ENCODE peak calls at places on chromosomes 7 and 10, in eight cellular contexts. One of them, this sample, is unnamed.

GRCh38 chr10:24104895-24105294 is 104.0 kb upstream of the KIAA1217 start:
- DNase-seq in GM23248: no peak
- DNase-seq in endothelial cell of umbilical vein: no peak
- DNase-seq in HepG2: no peak
- DNase-seq in DND-41: no peak
- DNase-seq in astrocyte: no peak
- DNase-seq in GM12878: no peak
- DNase-seq in K562: no peak
- DNase-seq in this sample: no peak

GRCh38 chr7:158695726-158696452 is 8.7 kb downstream of the NCAPG2 start:
- DNase-seq in GM23248: peak
- DNase-seq in endothelial cell of umbilical vein: peak
- DNase-seq in HepG2: peak
- DNase-seq in DND-41: no peak
- DNase-seq in astrocyte: peak
- DNase-seq in GM12878: peak
- DNase-seq in K562: peak
- DNase-seq in this sample: no peak

GRCh38 chr7:91109200-91109599 is 155.0 kb upstream of the FZD1 start:
- DNase-seq in GM23248: no peak
- DNase-seq in endothelial cell of umbilical vein: no peak
- DNase-seq in HepG2: no peak
- DNase-seq in DND-41: no peak
- DNase-seq in astrocyte: no peak
- DNase-seq in GM12878: no peak
- DNase-seq in K562: no peak
- DNase-seq in this sample: no peak

GRCh38 chr10:124339951-124340760 is 78.6 kb downstream of the OAT start:
- DNase-seq in GM23248: peak
- DNase-seq in endothelial cell of umbilical vein: peak
- DNase-seq in HepG2: no peak
- DNase-seq in DND-41: no peak
- DNase-seq in astrocyte: peak
- DNase-seq in GM12878: no peak
- DNase-seq in K562: no peak
- DNase-seq in this sample: no peak

GRCh38 chr7:35714407-35714806 is 19.5 kb upstream of the HERPUD2 start:
- DNase-seq in GM23248: no peak
- DNase-seq in endothelial cell of umbilical vein: no peak
- DNase-seq in HepG2: no peak
- DNase-seq in DND-41: no peak
- DNase-seq in astrocyte: no peak
- DNase-seq in GM12878: no peak
- DNase-seq in K562: no peak
- DNase-seq in this sample: no peak

GRCh38 chr10:78358982-78359381 is 325.3 kb downstream of the RPS24 start:
- DNase-seq in GM23248: no peak
- DNase-seq in endothelial cell of umbilical vein: no peak
- DNase-seq in HepG2: no peak
- DNase-seq in DND-41: no peak
- DNase-seq in astrocyte: no peak
- DNase-seq in GM12878: no peak
- DNase-seq in K562: no peak
- DNase-seq in this sample: no peak

GRCh38 chr7:36303202-36304098 is 86.2 kb upstream of the ANLN start:
- DNase-seq in GM23248: peak
- DNase-seq in endothelial cell of umbilical vein: peak
- DNase-seq in HepG2: peak
- DNase-seq in DND-41: no peak
- DNase-seq in astrocyte: peak
- DNase-seq in GM12878: no peak
- DNase-seq in K562: no peak
- DNase-seq in this sample: peak

GRCh38 chr7:108109216-108109908 is 20.8 kb downstream of the LAMB4 start:
- DNase-seq in GM23248: peak
- DNase-seq in endothelial cell of umbilical vein: peak
- DNase-seq in HepG2: peak
- DNase-seq in DND-41: no peak
- DNase-seq in astrocyte: no peak
- DNase-seq in GM12878: no peak
- DNase-seq in K562: no peak
- DNase-seq in this sample: no peak

GRCh38 chr7:152000191-152000590 is 25.3 kb upstream of the GALNT11 start:
- DNase-seq in GM23248: peak
- DNase-seq in endothelial cell of umbilical vein: no peak
- DNase-seq in HepG2: no peak
- DNase-seq in DND-41: no peak
- DNase-seq in astrocyte: no peak
- DNase-seq in GM12878: no peak
- DNase-seq in K562: no peak
- DNase-seq in this sample: no peak

GRCh38 chr7:140697447-140698143 is 1.1 kb downstream of the NDUFB2 start:
- DNase-seq in GM23248: peak
- DNase-seq in endothelial cell of umbilical vein: no peak
- DNase-seq in HepG2: no peak
- DNase-seq in DND-41: no peak
- DNase-seq in astrocyte: peak
- DNase-seq in GM12878: no peak
- DNase-seq in K562: no peak
- DNase-seq in this sample: no peak

GRCh38 chr10:106086391-106086790 is 1078.1 kb downstream of the SORCS1 start:
- DNase-seq in GM23248: no peak
- DNase-seq in endothelial cell of umbilical vein: no peak
- DNase-seq in HepG2: no peak
- DNase-seq in DND-41: no peak
- DNase-seq in astrocyte: no peak
- DNase-seq in GM12878: no peak
- DNase-seq in K562: no peak
- DNase-seq in this sample: no peak

GRCh38 chr7:144547888-144548287 is 144.4 kb upstream of the NOBOX start:
- DNase-seq in GM23248: no peak
- DNase-seq in endothelial cell of umbilical vein: no peak
- DNase-seq in HepG2: no peak
- DNase-seq in DND-41: no peak
- DNase-seq in astrocyte: no peak
- DNase-seq in GM12878: no peak
- DNase-seq in K562: no peak
- DNase-seq in this sample: no peak

GRCh38 chr10:124060148-124060720 is 33.2 kb downstream of the CHST15 start:
- DNase-seq in GM23248: no peak
- DNase-seq in endothelial cell of umbilical vein: no peak
- DNase-seq in HepG2: no peak
- DNase-seq in DND-41: no peak
- DNase-seq in astrocyte: no peak
- DNase-seq in GM12878: no peak
- DNase-seq in K562: no peak
- DNase-seq in this sample: no peak

GRCh38 chr7:44162179-44162578 is 21.0 kb upstream of the MYL7 start:
- DNase-seq in GM23248: no peak
- DNase-seq in endothelial cell of umbilical vein: no peak
- DNase-seq in HepG2: no peak
- DNase-seq in DND-41: no peak
- DNase-seq in astrocyte: no peak
- DNase-seq in GM12878: no peak
- DNase-seq in K562: no peak
- DNase-seq in this sample: no peak

GRCh38 chr10:92692697-92693533 is 3.2 kb downstream of the HHEX start:
- DNase-seq in GM23248: no peak
- DNase-seq in endothelial cell of umbilical vein: peak
- DNase-seq in HepG2: no peak
- DNase-seq in DND-41: no peak
- DNase-seq in astrocyte: no peak
- DNase-seq in GM12878: no peak
- DNase-seq in K562: no peak
- DNase-seq in this sample: no peak

GRCh38 chr10:92693534-92693893 is 3.8 kb downstream of the HHEX start:
- DNase-seq in GM23248: no peak
- DNase-seq in endothelial cell of umbilical vein: peak
- DNase-seq in HepG2: no peak
- DNase-seq in DND-41: no peak
- DNase-seq in astrocyte: no peak
- DNase-seq in GM12878: no peak
- DNase-seq in K562: no peak
- DNase-seq in this sample: no peak

GRCh38 chr10:92691042-92691590 is 1.4 kb downstream of the HHEX start:
- DNase-seq in GM23248: no peak
- DNase-seq in endothelial cell of umbilical vein: no peak
- DNase-seq in HepG2: no peak
- DNase-seq in DND-41: no peak
- DNase-seq in astrocyte: no peak
- DNase-seq in GM12878: no peak
- DNase-seq in K562: no peak
- DNase-seq in this sample: no peak

GRCh38 chr10:92691591-92692084 is 1.9 kb downstream of the HHEX start:
- DNase-seq in GM23248: no peak
- DNase-seq in endothelial cell of umbilical vein: peak
- DNase-seq in HepG2: no peak
- DNase-seq in DND-41: no peak
- DNase-seq in astrocyte: no peak
- DNase-seq in GM12878: no peak
- DNase-seq in K562: no peak
- DNase-seq in this sample: no peak

GRCh38 chr10:92692085-92692671 is 2.4 kb downstream of the HHEX start:
- DNase-seq in GM23248: no peak
- DNase-seq in endothelial cell of umbilical vein: no peak
- DNase-seq in HepG2: no peak
- DNase-seq in DND-41: no peak
- DNase-seq in astrocyte: no peak
- DNase-seq in GM12878: no peak
- DNase-seq in K562: no peak
- DNase-seq in this sample: no peak
- TF ChIP-seq EZH2 in GM23248: no peak
- TF ChIP-seq EZH2 in endothelial cell of umbilical vein: no peak
- TF ChIP-seq EZH2 in HepG2: no peak
- TF ChIP-seq EZH2 in DND-41: no peak
- TF ChIP-seq EZH2 in astrocyte: no peak
- TF ChIP-seq EZH2 in GM12878: no peak
- TF ChIP-seq EZH2 in K562: no peak
- TF ChIP-seq EZH2 in this sample: no peak

GRCh38 chr7:149423441-149423970 is 37.4 kb downstream of the ZNF777 start:
- DNase-seq in GM23248: no peak
- DNase-seq in endothelial cell of umbilical vein: peak
- DNase-seq in HepG2: no peak
- DNase-seq in DND-41: no peak
- DNase-seq in astrocyte: no peak
- DNase-seq in GM12878: no peak
- DNase-seq in K562: no peak
- DNase-seq in this sample: no peak

GRCh38 chr7:149427096-149427680 is 33.7 kb downstream of the ZNF777 start:
- DNase-seq in GM23248: peak
- DNase-seq in endothelial cell of umbilical vein: no peak
- DNase-seq in HepG2: no peak
- DNase-seq in DND-41: no peak
- DNase-seq in astrocyte: no peak
- DNase-seq in GM12878: no peak
- DNase-seq in K562: no peak
- DNase-seq in this sample: no peak

GRCh38 chr7:149420006-149420405 is 40.9 kb downstream of the ZNF777 start:
- DNase-seq in GM23248: no peak
- DNase-seq in endothelial cell of umbilical vein: no peak
- DNase-seq in HepG2: no peak
- DNase-seq in DND-41: no peak
- DNase-seq in astrocyte: no peak
- DNase-seq in GM12878: no peak
- DNase-seq in K562: no peak
- DNase-seq in this sample: no peak

GRCh38 chr7:149422914-149423285 is 38.0 kb downstream of the ZNF777 start:
- DNase-seq in GM23248: no peak
- DNase-seq in endothelial cell of umbilical vein: peak
- DNase-seq in HepG2: no peak
- DNase-seq in DND-41: no peak
- DNase-seq in astrocyte: no peak
- DNase-seq in GM12878: no peak
- DNase-seq in K562: no peak
- DNase-seq in this sample: no peak

GRCh38 chr7:149422065-149422913 is 38.6 kb downstream of the ZNF777 start:
- DNase-seq in GM23248: peak
- DNase-seq in endothelial cell of umbilical vein: peak
- DNase-seq in HepG2: peak
- DNase-seq in DND-41: peak
- DNase-seq in astrocyte: peak
- DNase-seq in GM12878: peak
- DNase-seq in K562: peak
- DNase-seq in this sample: peak
- TF ChIP-seq EZH2 in GM23248: no peak
- TF ChIP-seq EZH2 in endothelial cell of umbilical vein: no peak
- TF ChIP-seq EZH2 in HepG2: no peak
- TF ChIP-seq EZH2 in DND-41: no peak
- TF ChIP-seq EZH2 in astrocyte: no peak
- TF ChIP-seq EZH2 in GM12878: no peak
- TF ChIP-seq EZH2 in K562: no peak
- TF ChIP-seq EZH2 in this sample: no peak

DNA sequence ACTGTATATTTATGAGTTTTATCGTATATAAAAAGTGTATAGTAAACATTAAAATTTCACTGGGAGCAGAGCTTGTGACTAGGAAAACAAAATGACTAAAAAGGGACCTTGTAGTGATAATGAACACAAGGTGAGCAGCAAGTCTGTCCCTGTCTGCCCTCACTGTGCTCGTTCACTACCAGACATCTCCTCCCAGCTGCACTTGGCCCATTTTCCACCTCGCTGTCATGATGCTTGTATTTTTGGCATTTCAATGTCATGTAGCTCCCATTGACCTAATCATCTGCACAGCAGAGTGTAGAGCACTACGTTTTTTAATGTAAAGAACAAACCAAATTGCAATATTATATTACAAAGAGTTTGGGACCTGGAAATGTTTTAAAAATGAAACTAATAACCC is 207.2 kb downstream of the ZEB1 start:
- DNase-seq in GM23248: no peak
- DNase-seq in endothelial cell of umbilical vein: no peak
- DNase-seq in HepG2: no peak
- DNase-seq in DND-41: no peak
- DNase-seq in astrocyte: no peak
- DNase-seq in GM12878: no peak
- DNase-seq in K562: no peak
- DNase-seq in this sample: no peak
- TF ChIP-seq EZH2 in GM23248: no peak
- TF ChIP-seq EZH2 in endothelial cell of umbilical vein: no peak
- TF ChIP-seq EZH2 in HepG2: no peak
- TF ChIP-seq EZH2 in DND-41: no peak
- TF ChIP-seq EZH2 in astrocyte: no peak
- TF ChIP-seq EZH2 in GM12878: no peak
- TF ChIP-seq EZH2 in K562: no peak
- TF ChIP-seq EZH2 in this sample: no peak

DNA sequence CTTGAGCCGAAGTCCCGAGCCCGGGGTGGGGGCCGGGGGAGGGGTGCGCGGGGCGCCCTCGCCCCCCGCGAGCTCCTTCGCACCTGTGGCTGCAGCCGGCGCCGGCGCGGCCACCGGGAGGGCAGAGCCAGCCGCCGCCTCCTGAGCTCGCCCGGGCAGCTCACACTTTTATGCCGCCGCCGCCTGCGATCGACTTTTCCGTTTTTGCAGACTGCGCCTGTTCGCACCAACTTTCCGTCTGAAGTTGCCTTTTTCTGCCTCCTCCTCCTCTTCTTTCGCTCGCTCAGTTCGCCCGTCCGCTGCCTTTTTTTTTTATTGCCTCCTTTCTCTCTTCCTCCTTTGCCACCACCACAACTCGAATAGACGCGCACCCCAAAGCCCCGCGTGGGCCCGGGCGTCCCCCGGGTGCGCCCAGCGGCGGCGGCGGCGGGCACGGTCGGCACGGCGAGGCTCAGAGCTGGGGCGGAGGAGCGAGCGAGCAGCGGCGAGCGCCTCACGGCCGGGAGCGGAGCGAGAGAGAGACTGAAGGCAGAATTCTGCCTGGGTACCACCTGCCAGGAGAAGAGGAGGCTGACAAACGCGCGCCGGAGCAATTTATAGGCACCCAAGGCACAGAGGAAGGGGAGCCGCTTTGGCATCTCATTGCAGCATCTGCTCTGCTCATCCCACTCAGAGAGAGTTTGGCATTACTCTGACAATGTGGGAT is at the start of gene C1QL3:
- DNase-seq in GM23248: peak
- DNase-seq in endothelial cell of umbilical vein: no peak
- DNase-seq in HepG2: no peak
- DNase-seq in DND-41: no peak
- DNase-seq in astrocyte: peak
- DNase-seq in GM12878: no peak
- DNase-seq in K562: no peak
- DNase-seq in this sample: no peak
- TF ChIP-seq EZH2 in GM23248: no peak
- TF ChIP-seq EZH2 in endothelial cell of umbilical vein: peak
- TF ChIP-seq EZH2 in HepG2: peak
- TF ChIP-seq EZH2 in DND-41: no peak
- TF ChIP-seq EZH2 in astrocyte: peak
- TF ChIP-seq EZH2 in GM12878: no peak
- TF ChIP-seq EZH2 in K562: no peak
- TF ChIP-seq EZH2 in this sample: no peak